ENCODE peak calls at places on chromosomes 1 and 21, in ten cellular contexts. Z is choroid plexus epithelial cell, P is breast epithelium, U is upper lobe of left lung, I is HL-60, G is HFFc6, D is lower lobe of right lung, T is AG10803, B is foreskin fibroblast, V is colonic mucosa. M is an unnamed sample.

GRCh38 chr1:201385299-201385891 is 7.9 kb upstream of the TNNT2 start:
- DNase-seq in Z (peak; percentile 63), P (peak; percentile 76), U (peak; percentile 71), I (peak; percentile 12), G (no peak), D (peak; percentile 76), T (peak; percentile 5), B (peak; percentile 10), V (peak; percentile 74), M (peak; percentile 80)

GRCh38 chr21:41979335-41979734 is 25.5 kb upstream of the C2CD2 start:
- DNase-seq in Z (no peak), P (no peak), U (no peak), I (no peak), G (no peak), D (no peak), T (no peak), B (no peak), V (no peak), M (no peak)

GRCh38 chr1:201480231-201481003 is 11.4 kb upstream of the PHLDA3 start:
- DNase-seq in Z (peak; percentile 95), P (peak; percentile 90), U (peak; percentile 94), I (peak; percentile 24), G (peak; percentile 76), D (peak; percentile 91), T (peak; percentile 71), B (peak; percentile 63), V (peak; percentile 95), M (peak; percentile 94)

GRCh38 chr1:40944326-40944725 is 35.2 kb upstream of the CTPS1 start:
- DNase-seq in Z (peak; percentile 99), P (no peak), U (no peak), I (no peak), G (peak; percentile 73), D (no peak), T (peak; percentile 24), B (peak; percentile 86), V (no peak), M (peak; percentile 86)

GRCh38 chr1:94579876-94580294 is 38.3 kb upstream of the F3 start:
- DNase-seq in Z (peak; percentile 91), P (no peak), U (no peak), I (no peak), G (peak; percentile 95), D (no peak), T (peak; percentile 96), B (peak; percentile 89), V (no peak), M (peak; percentile 96)

GRCh38 chr1:172698224-172698623 is 39.3 kb downstream of the FASLG start:
- DNase-seq in Z (no peak), P (no peak), U (no peak), I (no peak), G (no peak), D (no peak), T (no peak), B (no peak), V (no peak), M (no peak)

GRCh38 chr1:17984510-17985085 is 123.0 kb upstream of the IGSF21 start:
- DNase-seq in Z (peak; percentile 2), P (no peak), U (no peak), I (peak; percentile 7), G (no peak), D (no peak), T (no peak), B (no peak), V (peak; percentile 49), M (peak; percentile 34)

GRCh38 chr1:155011437-155011907 is 8.9 kb downstream of the ZBTB7B start:
- DNase-seq in Z (no peak), P (no peak), U (no peak), I (no peak), G (no peak), D (no peak), T (no peak), B (no peak), V (no peak), M (no peak)

GRCh38 chr1:208137144-208137682 is 107.0 kb downstream of the PLXNA2 start:
- DNase-seq in Z (peak; percentile 40), P (no peak), U (no peak), I (no peak), G (peak; percentile 20), D (no peak), T (peak; percentile 60), B (peak; percentile 54), V (no peak), M (peak; percentile 39)

GRCh38 chr1:37234941-37235418 is 200.7 kb upstream of the GRIK3 start:
- DNase-seq in Z (no peak), P (no peak), U (no peak), I (no peak), G (no peak), D (no peak), T (no peak), B (no peak), V (no peak), M (no peak)

GRCh38 chr21:25639167-25639921 is at the start of gene JAM2:
- DNase-seq in Z (peak; percentile 23), P (no peak), U (peak; percentile 24), I (no peak), G (no peak), D (peak; percentile 48), T (peak; percentile 9), B (no peak), V (peak; percentile 21), M (peak; percentile 13)

GRCh38 chr1:191615422-191615821 is 542.8 kb upstream of the RGS18 start:
- DNase-seq in Z (no peak), P (no peak), U (no peak), I (no peak), G (no peak), D (no peak), T (no peak), B (no peak), V (no peak), M (no peak)

GRCh38 chr1:20484526-20485462 is 1.2 kb downstream of the CAMK2N1 start:
- DNase-seq in Z (no peak), P (no peak), U (no peak), I (no peak), G (no peak), D (no peak), T (no peak), B (no peak), V (peak; percentile 51), M (no peak)

GRCh38 chr1:73771396-73771795 is 426.6 kb downstream of the LRRIQ3 start:
- DNase-seq in Z (no peak), P (no peak), U (no peak), I (no peak), G (no peak), D (peak; percentile 43), T (no peak), B (no peak), V (no peak), M (no peak)

GRCh38 chr1:32893198-32894018 is 7.1 kb downstream of the HPCA start:
- DNase-seq in Z (peak; percentile 18), P (no peak), U (no peak), I (no peak), G (no peak), D (no peak), T (no peak), B (no peak), V (peak; percentile 84), M (no peak)
- TF ChIP-seq CTCF in Z (peak; percentile 38), P (no peak), U (no peak), I (no peak), G (peak; percentile 68), D (peak; percentile 12), T (no peak), B (peak; percentile 18), V (peak; percentile 35), M (no peak)

DNA sequence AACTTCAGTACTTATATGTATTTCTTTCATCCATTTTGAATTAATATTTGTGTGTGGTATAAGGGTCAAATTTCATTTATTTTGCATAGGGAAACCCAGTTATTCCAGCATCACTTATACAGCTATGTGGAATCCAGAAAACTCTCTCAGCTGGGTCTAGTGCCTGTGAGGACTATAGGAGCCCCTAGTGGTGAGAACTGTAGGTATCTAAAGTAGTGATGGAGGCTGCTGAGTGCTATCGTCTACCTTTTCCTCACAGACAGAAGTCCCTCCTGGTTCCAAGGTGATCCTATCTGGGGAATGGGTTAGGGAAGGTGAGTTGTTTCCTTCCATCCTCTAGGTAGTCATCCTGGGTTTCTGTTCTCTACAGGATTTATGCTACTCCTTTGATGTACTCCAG is 352.0 kb upstream of the C1orf87 start:
- DNase-seq in Z (peak; percentile 56), P (no peak), U (no peak), I (no peak), G (no peak), D (no peak), T (peak; percentile 5), B (no peak), V (no peak), M (peak; percentile 32)
- TF ChIP-seq CTCF in Z (peak; percentile 73), P (no peak), U (no peak), I (peak; percentile 7), G (peak; percentile 28), D (no peak), T (peak; percentile 49), B (peak; percentile 29), V (no peak), M (peak; percentile 5)

DNA sequence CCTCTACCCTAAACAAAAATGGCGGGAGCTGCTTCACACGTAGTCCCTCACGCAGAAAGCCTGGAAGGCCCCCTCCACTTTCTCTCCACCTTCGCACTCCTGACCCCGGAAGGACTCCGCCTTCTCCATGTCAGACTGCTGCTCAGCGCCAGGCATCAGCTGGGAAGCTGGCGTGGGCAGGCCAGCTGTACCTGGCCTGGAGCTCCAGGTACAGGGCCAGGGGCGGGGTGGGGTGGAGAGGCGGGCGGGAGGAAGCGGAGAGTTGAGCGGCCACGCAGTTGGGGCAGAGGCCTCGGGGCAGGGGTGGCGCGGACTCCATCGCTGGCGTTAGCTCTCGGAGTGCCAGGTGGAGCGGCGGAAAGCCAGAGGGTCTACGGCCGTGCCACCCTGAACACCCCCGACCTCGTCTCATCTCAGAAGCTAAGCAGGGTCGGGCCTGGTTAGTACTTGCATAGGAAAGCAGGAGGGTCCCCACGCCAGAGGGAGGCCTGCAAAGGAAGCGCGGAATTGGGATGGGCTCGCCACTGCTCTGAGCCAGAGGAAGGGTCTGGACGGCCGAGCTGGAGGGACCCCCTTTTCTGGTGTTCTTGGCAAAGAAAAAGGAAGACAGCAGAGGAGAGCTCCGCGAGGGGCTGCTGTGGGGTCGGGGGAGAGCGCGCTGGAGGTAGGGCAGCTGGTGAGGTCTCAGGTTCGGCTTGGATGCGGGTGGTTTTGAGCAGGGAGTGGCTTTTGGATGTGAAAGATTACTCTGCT is at the start of gene MIGA1:
- DNase-seq in Z (peak; percentile 92), P (peak; percentile 79), U (peak; percentile 93), I (peak; percentile 94), G (peak; percentile 81), D (peak; percentile 90), T (peak; percentile 87), B (peak; percentile 86), V (peak; percentile 94), M (peak; percentile 92)
- TF ChIP-seq CTCF in Z (no peak), P (no peak), U (no peak), I (no peak), G (no peak), D (no peak), T (no peak), B (no peak), V (no peak), M (no peak)

DNA sequence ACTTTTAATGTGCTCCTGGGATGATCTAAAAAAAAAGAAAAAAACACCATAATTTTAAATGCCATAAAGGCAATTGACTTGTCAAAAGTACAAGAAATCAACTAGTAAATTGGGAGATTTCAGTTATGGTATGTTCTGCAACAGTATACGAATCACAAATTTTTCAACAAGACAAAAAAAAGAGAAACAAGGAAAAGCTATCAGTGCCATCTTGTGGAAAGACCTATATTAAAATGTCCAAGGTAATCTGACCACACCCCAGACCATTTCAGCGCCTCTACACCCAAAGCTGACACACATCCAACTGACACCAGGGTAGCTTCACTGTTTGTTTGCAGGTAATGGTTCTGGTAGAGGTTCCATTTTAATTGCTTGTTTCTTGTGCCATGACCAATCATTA is 5.0 kb upstream of the DUSP23 start:
- DNase-seq in Z (peak; percentile 8), P (no peak), U (no peak), I (no peak), G (no peak), D (no peak), T (peak; percentile 9), B (no peak), V (no peak), M (peak; percentile 81)
- TF ChIP-seq CTCF in Z (no peak), P (no peak), U (no peak), I (no peak), G (peak; percentile 72), D (no peak), T (peak; percentile 21), B (no peak), V (no peak), M (peak; percentile 63)

M was measured in MCF 10A.